ENCODE peak calls at places on chromosome 6, in six cellular contexts. A is EL; V is activated gamma-delta T cell treated with Interleukin-2 at 50 U/mL for 16 hours; C is omental fat pad; E is activated CD8-positive, alpha-beta memory T cell treated with anti-CD3 and anti-CD28 coated beads for 48 hours; F is heart right ventricle. Y is an unnamed sample.

GRCh38 chr6:104754788-104755409 is 104.8 kb downstream of the HACE1 start:
- DNase-seq in V (no peak), A (no peak), F (no peak), E (no peak), C (no peak), Y (no peak)

GRCh38 chr6:41937881-41938574 is 3.6 kb downstream of the CCND3 start:
- DNase-seq in A (no peak), E (no peak), C (no peak), V (peak), F (peak), Y (peak)

GRCh38 chr6:79266051-79266450 is 31.6 kb upstream of the HMGN3 start:
- DNase-seq in V (no peak), A (no peak), C (no peak), F (no peak), E (no peak), Y (no peak)

GRCh38 chr6:41271901-41272395 is 14.5 kb downstream of the TREM1 start:
- DNase-seq in A (no peak), V (no peak), C (no peak), F (peak), E (no peak), Y (no peak)

GRCh38 chr6:109944448-109944847 is 33.7 kb upstream of the GPR6 start:
- DNase-seq in V (no peak), A (no peak), E (no peak), F (no peak), C (no peak), Y (no peak)

GRCh38 chr6:51021171-51021570 is 202.5 kb downstream of the TFAP2B start:
- DNase-seq in V (no peak), C (no peak), F (no peak), E (no peak), A (no peak), Y (no peak)

GRCh38 chr6:88952065-88952704 is 11.2 kb downstream of the RNGTT start:
- DNase-seq in V (no peak), A (peak), F (no peak), E (no peak), C (no peak), Y (no peak)

GRCh38 chr6:37083243-37084138 is 78.0 kb downstream of the FGD2 start:
- DNase-seq in V (no peak), E (no peak), F (peak), A (peak), C (peak), Y (no peak)

GRCh38 chr6:128415387-128415786 is 105.0 kb downstream of the PTPRK start:
- DNase-seq in F (no peak), E (no peak), A (no peak), V (no peak), C (no peak), Y (no peak)

GRCh38 chr6:82494367-82494766 is 130.8 kb downstream of the TPBG start:
- DNase-seq in E (no peak), F (no peak), C (no peak), V (no peak), A (no peak), Y (no peak)

GRCh38 chr6:118869894-118870665 is 23.9 kb upstream of the ASF1A start:
- DNase-seq in E (no peak), C (no peak), F (no peak), A (peak), V (no peak), Y (no peak)

GRCh38 chr6:147135211-147135672 is 69.0 kb upstream of the STXBP5 start:
- DNase-seq in E (no peak), F (no peak), A (peak), V (no peak), C (no peak), Y (no peak)

GRCh38 chr6:157008568-157008967 is 231.4 kb downstream of the ARID1B start:
- DNase-seq in A (no peak), F (no peak), E (no peak), C (no peak), V (no peak), Y (no peak)

GRCh38 chr6:164097056-164097455 is 682.5 kb downstream of the QKI start:
- DNase-seq in C (no peak), A (no peak), E (no peak), V (no peak), F (no peak), Y (no peak)

GRCh38 chr6:148272084-148272483 is 70.6 kb upstream of the SASH1 start:
- DNase-seq in A (peak), E (no peak), C (no peak), F (no peak), V (no peak), Y (no peak)

GRCh38 chr6:42013134-42013516 is 37.2 kb upstream of the TAF8 start:
- DNase-seq in E (no peak), C (no peak), F (no peak), A (peak), V (no peak), Y (no peak)

GRCh38 chr6:46486186-46486585 is 5.1 kb downstream of the RCAN2 start:
- DNase-seq in E (no peak), A (peak), F (no peak), C (no peak), V (no peak), Y (no peak)

GRCh38 chr6:22248513-22249308 is 48.1 kb downstream of the PRL start:
- DNase-seq in A (peak), F (peak), C (no peak), V (no peak), E (no peak), Y (no peak)

GRCh38 chr6:9523462-9523861 is 891.4 kb downstream of the TFAP2A start:
- DNase-seq in A (peak), E (no peak), C (no peak), V (no peak), F (no peak), Y (no peak)

GRCh38 chr6:119297049-119297448 is 52.5 kb downstream of the MAN1A1 start:
- DNase-seq in F (no peak), C (no peak), V (no peak), A (no peak), E (no peak), Y (no peak)

GRCh38 chr6:31004794-31005193 is 5.5 kb upstream of the MUC22 start:
- DNase-seq in C (no peak), F (no peak), A (no peak), E (no peak), V (no peak), Y (no peak)

GRCh38 chr6:13762648-13763441 is 51.2 kb upstream of the RANBP9 start:
- DNase-seq in A (peak), E (no peak), V (no peak), F (no peak), C (no peak), Y (no peak)

GRCh38 chr6:46949662-46950280 is 28.0 kb upstream of the ADGRF5 start:
- DNase-seq in F (peak), V (no peak), A (no peak), C (no peak), E (no peak), Y (no peak)

GRCh38 chr6:154112181-154112809 is 73.3 kb downstream of the OPRM1 start:
- DNase-seq in E (no peak), F (no peak), V (no peak), C (no peak), A (peak), Y (no peak)

GRCh38 chr6:127956260-127956888 is 55.5 kb upstream of the THEMIS start:
- DNase-seq in F (no peak), V (no peak), A (peak), C (no peak), E (no peak), Y (no peak)

GRCh38 chr6:4460595-4461475 is 315.4 kb upstream of the CDYL start:
- DNase-seq in E (no peak), A (peak), F (peak), C (no peak), V (no peak), Y (no peak)

GRCh38 chr6:44921787-44922186 is 406.3 kb upstream of the RUNX2 start:
- DNase-seq in F (peak), E (no peak), V (no peak), A (no peak), C (no peak), Y (no peak)

GRCh38 chr6:136066005-136066404 is 184.1 kb downstream of the MTFR2 start:
- DNase-seq in C (no peak), E (no peak), V (no peak), F (no peak), A (peak), Y (no peak)

GRCh38 chr6:80343511-80343910 is 237.0 kb downstream of the BCKDHB start:
- DNase-seq in E (no peak), V (no peak), A (peak), C (no peak), F (no peak), Y (no peak)